ENCODE peak calls at places on chromosomes 12 and 14, in six cellular contexts. S is dermis blood vessel endothelial cell, R is endodermal cell, D is midbrain, K is nephron progenitor cell, G is NCI-H226. O is an unnamed sample.

GRCh38 chr12:62793256-62794217 is 141.4 kb downstream of the PPM1H start:
- DNase-seq in S (peak), G (peak), K (peak), D (peak), R (peak), O (peak)

GRCh38 chr12:122312926-122313325 is 46.6 kb upstream of the VPS33A start:
- DNase-seq in S (no peak), D (no peak), R (no peak), G (no peak), K (no peak), O (no peak)

GRCh38 chr14:69013943-69014782 is 35.1 kb upstream of the ACTN1 start:
- DNase-seq in G (peak), K (peak), R (peak), S (peak), D (no peak), O (no peak)

GRCh38 chr12:55816876-55817351 is 610 bp downstream of the SARNP start:
- DNase-seq in S (peak), D (no peak), G (no peak), R (no peak), K (no peak), O (no peak)

GRCh38 chr14:104724407-104724980 is 465 bp downstream of the ADSS1 start:
- DNase-seq in G (peak), S (peak), R (no peak), D (no peak), K (no peak), O (no peak)

GRCh38 chr12:116759783-116760581 is 21.9 kb downstream of the RNFT2 start:
- DNase-seq in G (no peak), K (peak), D (no peak), S (no peak), R (peak), O (no peak)

GRCh38 chr14:45135659-45136314 is at the start of gene FANCM:
- DNase-seq in S (peak), D (peak), G (peak), R (peak), K (peak), O (peak)

GRCh38 chr12:14803830-14804160 is 325 bp downstream of the C12orf60 start:
- DNase-seq in R (no peak), D (no peak), G (no peak), S (no peak), K (no peak), O (no peak)

GRCh38 chr14:65079201-65079600 is 23.1 kb downstream of the MAX start:
- DNase-seq in R (no peak), D (no peak), G (no peak), S (peak), K (no peak), O (no peak)

GRCh38 chr14:68808696-68809095 is 15.8 kb upstream of the ZFP36L1 start:
- DNase-seq in R (peak), D (no peak), G (no peak), S (no peak), K (no peak), O (no peak)

GRCh38 chr12:113854385-113855136 is 111.6 kb downstream of the RBM19 start:
- DNase-seq in G (no peak), S (no peak), K (no peak), D (no peak), R (no peak), O (no peak)

GRCh38 chr14:93056166-93056839 is 59.4 kb downstream of the ITPK1 start:
- DNase-seq in R (no peak), K (peak), S (no peak), D (peak), G (no peak), O (no peak)

GRCh38 chr14:52835122-52835903 is 43.9 kb upstream of the GNPNAT1 start:
- DNase-seq in D (no peak), R (peak), G (peak), S (no peak), K (peak), O (no peak)

GRCh38 chr14:89365071-89365801 is 51.8 kb downstream of the FOXN3 start:
- DNase-seq in K (no peak), R (no peak), D (peak), S (peak), G (no peak), O (peak)

GRCh38 chr12:40226652-40227051 is 1.9 kb downstream of the LRRK2 start:
- DNase-seq in D (peak), K (no peak), R (no peak), G (peak), S (no peak), O (no peak)

GRCh38 chr12:42696424-42697149 is 107.0 kb upstream of the PRICKLE1 start:
- DNase-seq in R (no peak), K (no peak), S (peak), G (peak), D (no peak), O (no peak)

GRCh38 chr14:66831190-66831589 is 323.2 kb downstream of the GPHN start:
- DNase-seq in K (no peak), R (no peak), D (no peak), S (no peak), G (no peak), O (no peak)

GRCh38 chr12:54146506-54147145 is 42.2 kb downstream of the SMUG1 start:
- DNase-seq in K (peak), D (no peak), S (no peak), G (no peak), R (no peak), O (no peak)

GRCh38 chr12:14256555-14257169 is 108.8 kb upstream of the ATF7IP start:
- DNase-seq in R (peak), G (peak), K (peak), D (peak), S (peak), O (peak)

GRCh38 chr14:57884175-57884574 is 18.3 kb upstream of the SLC35F4 start:
- DNase-seq in R (no peak), G (no peak), D (no peak), K (no peak), S (peak), O (no peak)

GRCh38 chr14:65949711-65950516 is 536.3 kb upstream of the CCDC196 start:
- DNase-seq in D (no peak), K (no peak), R (peak), G (peak), S (no peak), O (peak)

GRCh38 chr14:87994974-87995373 is 2.0 kb upstream of the GALC start:
- DNase-seq in R (no peak), G (no peak), S (no peak), K (no peak), D (no peak), O (no peak)

GRCh38 chr12:132014092-132014914 is 64.6 kb downstream of the EP400 start:
- DNase-seq in D (no peak), S (no peak), G (no peak), R (no peak), K (no peak), O (no peak)

GRCh38 chr12:50197297-50197727 is 30.1 kb upstream of the CERS5 start:
- DNase-seq in D (no peak), R (no peak), S (peak), G (no peak), K (no peak), O (no peak)

GRCh38 chr12:66236969-66237368 is 48.0 kb downstream of the IRAK3 start:
- DNase-seq in D (no peak), G (no peak), K (no peak), S (no peak), R (no peak), O (no peak)

GRCh38 chr12:115267891-115268290 is 583.9 kb upstream of the TBX3 start:
- DNase-seq in R (no peak), S (no peak), K (no peak), G (no peak), D (no peak), O (no peak)

GRCh38 chr14:28820677-28821076 is 54.1 kb downstream of the FOXG1 start:
- DNase-seq in K (no peak), R (no peak), D (no peak), S (no peak), G (no peak), O (no peak)

GRCh38 chr12:47989666-47990065 is 14.6 kb downstream of the COL2A1 start:
- DNase-seq in K (no peak), R (no peak), G (no peak), S (no peak), D (no peak), O (no peak)

GRCh38 chr12:123898673-123899072 is 74.0 kb downstream of the CCDC92 start:
- DNase-seq in S (no peak), D (no peak), K (no peak), G (no peak), R (peak), O (no peak)

GRCh38 chr12:54369597-54370217 is 5.4 kb upstream of the GPR84 start:
- DNase-seq in G (no peak), S (no peak), R (peak), K (no peak), D (no peak), O (no peak)

O was measured in activated CD4-positive, CD25-positive, alpha-beta regulatory T cell treated with anti-CD3 and anti-CD28 coated beads, Interleukin-2, amount 50 U/mL, for 72 hours.